ENCODE peak calls at places on chromosome 16, in four cellular contexts. One of them, this sample, is unnamed.
A peak's percentile ranks its signal among the peaks of the same experiment; 100 is the strongest.

GRCh38 chr16:14370736-14371234 is 259.3 kb downstream of the PARN start:
- DNase-seq in A549: no peak
- DNase-seq in GM12878: no peak
- DNase-seq in K562: no peak
- DNase-seq in this sample: no peak

GRCh38 chr16:54526916-54527315 is 240.3 kb upstream of the IRX3 start:
- DNase-seq in GM12878: no peak
- DNase-seq in K562: no peak
- DNase-seq in A549: no peak
- DNase-seq in this sample: no peak

GRCh38 chr16:58339452-58339938 is 44.7 kb upstream of the PRSS54 start:
- DNase-seq in A549: peak; percentile 58
- DNase-seq in K562: no peak
- DNase-seq in GM12878: no peak
- DNase-seq in this sample: peak; percentile 32

GRCh38 chr16:65834680-65835079 is 531.8 kb upstream of the CDH5 start:
- DNase-seq in GM12878: no peak
- DNase-seq in K562: no peak
- DNase-seq in A549: no peak
- DNase-seq in this sample: no peak

GRCh38 chr16:2715519-2715918 is 4.5 kb downstream of the PRSS27 start:
- DNase-seq in GM12878: no peak
- DNase-seq in K562: peak; percentile 93
- DNase-seq in A549: no peak
- DNase-seq in this sample: peak; percentile 49

GRCh38 chr16:29994613-29995329 is 646 bp downstream of the HIRIP3 start:
- DNase-seq in GM12878: no peak
- DNase-seq in K562: peak; percentile 90
- DNase-seq in A549: no peak
- DNase-seq in this sample: peak; percentile 29

GRCh38 chr16:795580-796229 is 4.8 kb downstream of the GNG13 start:
- DNase-seq in GM12878: no peak
- DNase-seq in K562: peak; percentile 39
- DNase-seq in A549: peak; percentile 80
- DNase-seq in this sample: no peak

GRCh38 chr16:25079637-25080375 is 31.7 kb upstream of the LCMT1 start:
- DNase-seq in A549: no peak
- DNase-seq in GM12878: no peak
- DNase-seq in K562: peak; percentile 41
- DNase-seq in this sample: no peak

GRCh38 chr16:4529085-4530060 is 9.2 kb downstream of the CDIP1 start:
- DNase-seq in K562: no peak
- DNase-seq in A549: no peak
- DNase-seq in GM12878: peak; percentile 23
- DNase-seq in this sample: peak; percentile 47

GRCh38 chr16:57622361-57623250 is 5.8 kb upstream of the ADGRG1 start:
- DNase-seq in GM12878: no peak
- DNase-seq in A549: peak; percentile 72
- DNase-seq in K562: no peak
- DNase-seq in this sample: no peak

GRCh38 chr16:81938331-81939163 is 72.7 kb downstream of the SDR42E1 start:
- DNase-seq in K562: no peak
- DNase-seq in GM12878: no peak
- DNase-seq in A549: no peak
- DNase-seq in this sample: no peak

GRCh38 chr16:10521681-10522274 is 58.6 kb downstream of the EMP2 start:
- DNase-seq in GM12878: no peak
- DNase-seq in K562: peak; percentile 73
- DNase-seq in A549: peak; percentile 69
- DNase-seq in this sample: peak; percentile 49

GRCh38 chr16:47887496-47887895 is 268.3 kb downstream of the ABCC12 start:
- DNase-seq in A549: peak; percentile 27
- DNase-seq in GM12878: no peak
- DNase-seq in K562: no peak
- DNase-seq in this sample: no peak

GRCh38 chr16:23174622-23175021 is 7.9 kb upstream of the SCNN1G start:
- DNase-seq in K562: no peak
- DNase-seq in A549: no peak
- DNase-seq in GM12878: no peak
- DNase-seq in this sample: peak; percentile 11

GRCh38 chr16:27314161-27314723 is 468 bp downstream of the IL4R start:
- DNase-seq in GM12878: no peak
- DNase-seq in K562: peak; percentile 26
- DNase-seq in A549: peak; percentile 68
- DNase-seq in this sample: peak; percentile 91

GRCh38 chr16:11263737-11264136 is 5.4 kb downstream of the TNP2 start:
- DNase-seq in GM12878: no peak
- DNase-seq in A549: no peak
- DNase-seq in K562: no peak
- DNase-seq in this sample: no peak

GRCh38 chr16:79776243-79776884 is 175.8 kb upstream of the MAF start:
- DNase-seq in A549: no peak
- DNase-seq in K562: no peak
- DNase-seq in GM12878: no peak
- DNase-seq in this sample: no peak

GRCh38 chr16:69193860-69194259 is 6.9 kb downstream of the SNTB2 start:
- DNase-seq in K562: no peak
- DNase-seq in GM12878: no peak
- DNase-seq in A549: no peak
- DNase-seq in this sample: no peak

GRCh38 chr16:70749681-70750601 is 51.0 kb downstream of the VAC14 start:
- DNase-seq in K562: peak; percentile 43
- DNase-seq in A549: no peak
- DNase-seq in GM12878: no peak
- DNase-seq in this sample: peak; percentile 6

GRCh38 chr16:70646260-70647241 is at the start of gene IL34:
- DNase-seq in A549: no peak
- DNase-seq in GM12878: no peak
- DNase-seq in K562: no peak
- DNase-seq in this sample: no peak

GRCh38 chr16:89422905-89423630 is 67.3 kb downstream of the ANKRD11 start:
- DNase-seq in GM12878: peak; percentile 72
- DNase-seq in K562: no peak
- DNase-seq in A549: no peak
- DNase-seq in this sample: no peak

GRCh38 chr16:35798885-35799426 is 2339.5 kb downstream of the TP53TG3F start:
- DNase-seq in K562: no peak
- DNase-seq in A549: peak; percentile 5
- DNase-seq in GM12878: no peak
- DNase-seq in this sample: no peak

GRCh38 chr16:49362230-49362629 is 11.4 kb upstream of the C16orf78 start:
- DNase-seq in GM12878: no peak
- DNase-seq in A549: no peak
- DNase-seq in K562: no peak
- DNase-seq in this sample: no peak

GRCh38 chr16:66653581-66654350 is 42.8 kb downstream of the CMTM4 start:
- DNase-seq in GM12878: no peak
- DNase-seq in A549: no peak
- DNase-seq in K562: no peak
- DNase-seq in this sample: no peak

GRCh38 chr16:25027781-25028180 is 12.6 kb upstream of the ARHGAP17 start:
- DNase-seq in GM12878: no peak
- DNase-seq in A549: no peak
- DNase-seq in K562: no peak
- DNase-seq in this sample: no peak

GRCh38 chr16:175145-175949 is 1.1 kb upstream of the HBA1 start:
- DNase-seq in K562: peak; percentile 10
- DNase-seq in GM12878: no peak
- DNase-seq in A549: no peak
- DNase-seq in this sample: no peak

GRCh38 chr16:88534731-88535141 is 35.5 kb upstream of the ZC3H18 start:
- DNase-seq in K562: no peak
- DNase-seq in GM12878: no peak
- DNase-seq in A549: peak; percentile 69
- DNase-seq in this sample: no peak

GRCh38 chr16:19284207-19284606 is 1.3 kb upstream of the CLEC19A start:
- DNase-seq in A549: peak; percentile 72
- DNase-seq in GM12878: no peak
- DNase-seq in K562: no peak
- DNase-seq in this sample: no peak

GRCh38 chr16:65212791-65213190 is 90.9 kb upstream of the CDH11 start:
- DNase-seq in K562: no peak
- DNase-seq in GM12878: no peak
- DNase-seq in A549: no peak
- DNase-seq in this sample: no peak

GRCh38 chr16:66549284-66550131 is at the start of gene TK2:
- DNase-seq in K562: peak; percentile 85
- DNase-seq in GM12878: no peak
- DNase-seq in A549: no peak
- DNase-seq in this sample: peak; percentile 66

GRCh38 chr16:72848759-72849664 is 198.9 kb downstream of the ZFHX3 start:
- DNase-seq in A549: peak; percentile 93
- DNase-seq in GM12878: no peak
- DNase-seq in K562: peak; percentile 12
- DNase-seq in this sample: peak; percentile 93

GRCh38 chr16:30930160-30930571 is 6.8 kb downstream of the FBXL19 start:
- DNase-seq in A549: no peak
- DNase-seq in K562: no peak
- DNase-seq in GM12878: no peak
- DNase-seq in this sample: no peak

GRCh38 chr16:52022177-52022576 is 524.8 kb downstream of the TOX3 start:
- DNase-seq in A549: no peak
- DNase-seq in GM12878: no peak
- DNase-seq in K562: no peak
- DNase-seq in this sample: no peak

GRCh38 chr16:27218756-27219155 is 15.4 kb downstream of the KDM8 start:
- DNase-seq in A549: no peak
- DNase-seq in GM12878: no peak
- DNase-seq in K562: no peak
- DNase-seq in this sample: no peak

GRCh38 chr16:50888486-50889261 is 146.8 kb downstream of the CYLD start:
- DNase-seq in A549: no peak
- DNase-seq in GM12878: no peak
- DNase-seq in K562: no peak
- DNase-seq in this sample: no peak

GRCh38 chr16:79599837-79600635 is 501 bp downstream of the MAF start:
- DNase-seq in GM12878: no peak
- DNase-seq in A549: peak; percentile 49
- DNase-seq in K562: peak; percentile 14
- DNase-seq in this sample: no peak

GRCh38 chr16:88789593-88789992 is 4.6 kb upstream of the PIEZO1 start:
- DNase-seq in GM12878: no peak
- DNase-seq in A549: no peak
- DNase-seq in K562: no peak
- DNase-seq in this sample: no peak

GRCh38 chr16:12093902-12094301 is 117.4 kb downstream of the SNX29 start:
- DNase-seq in GM12878: no peak
- DNase-seq in A549: no peak
- DNase-seq in K562: no peak
- DNase-seq in this sample: no peak

GRCh38 chr16:85711982-85712587 is 23.3 kb upstream of the GINS2 start:
- DNase-seq in A549: no peak
- DNase-seq in K562: no peak
- DNase-seq in GM12878: no peak
- DNase-seq in this sample: no peak

GRCh38 chr16:85709766-85710423 is 21.1 kb upstream of the GINS2 start:
- DNase-seq in A549: no peak
- DNase-seq in K562: no peak
- DNase-seq in GM12878: no peak
- DNase-seq in this sample: no peak

GRCh38 chr16:85716016-85716679 is 27.4 kb upstream of the GINS2 start:
- DNase-seq in GM12878: no peak
- DNase-seq in K562: no peak
- DNase-seq in A549: no peak
- DNase-seq in this sample: no peak

GRCh38 chr16:85715169-85716015 is 26.6 kb upstream of the GINS2 start:
- DNase-seq in GM12878: no peak
- DNase-seq in K562: no peak
- DNase-seq in A549: no peak
- DNase-seq in this sample: peak; percentile 60

GRCh38 chr16:85712841-85713240 is 24.1 kb upstream of the GINS2 start:
- DNase-seq in GM12878: no peak
- DNase-seq in K562: no peak
- DNase-seq in A549: no peak
- DNase-seq in this sample: no peak
- TF ChIP-seq MYC in GM12878: no peak
- TF ChIP-seq MYC in K562: no peak
- TF ChIP-seq MYC in A549: no peak
- TF ChIP-seq MYC in this sample: no peak

GRCh38 chr16:76654421-76654820 is 377.2 kb downstream of the CNTNAP4 start:
- DNase-seq in A549: no peak
- DNase-seq in K562: no peak
- DNase-seq in GM12878: no peak
- DNase-seq in this sample: no peak

GRCh38 chr16:76653390-76654026 is 376.3 kb downstream of the CNTNAP4 start:
- DNase-seq in K562: peak; percentile 8
- DNase-seq in GM12878: peak; percentile 9
- DNase-seq in A549: peak; percentile 66
- DNase-seq in this sample: peak; percentile 4

GRCh38 chr16:76650579-76650978 is 373.4 kb downstream of the CNTNAP4 start:
- DNase-seq in A549: peak; percentile 31
- DNase-seq in GM12878: no peak
- DNase-seq in K562: no peak
- DNase-seq in this sample: no peak
- TF ChIP-seq MYC in A549: no peak
- TF ChIP-seq MYC in GM12878: no peak
- TF ChIP-seq MYC in K562: no peak
- TF ChIP-seq MYC in this sample: no peak

GRCh38 chr16:77711775-77712174 is 10.5 kb upstream of the NUDT7 start:
- DNase-seq in A549: no peak
- DNase-seq in GM12878: no peak
- DNase-seq in K562: no peak
- DNase-seq in this sample: no peak
- TF ChIP-seq MYC in A549: no peak
- TF ChIP-seq MYC in GM12878: no peak
- TF ChIP-seq MYC in K562: no peak
- TF ChIP-seq MYC in this sample: no peak

GRCh38 chr16:83561876-83562275 is 245.9 kb upstream of the HSBP1 start:
- DNase-seq in K562: peak; percentile 25
- DNase-seq in GM12878: no peak
- DNase-seq in A549: no peak
- DNase-seq in this sample: peak; percentile 6
- TF ChIP-seq MYC in K562: no peak
- TF ChIP-seq MYC in GM12878: no peak
- TF ChIP-seq MYC in A549: no peak
- TF ChIP-seq MYC in this sample: no peak